ENCODE peak calls at places on chromosome 14, in ten cellular contexts. Z, E, T, M, F, L, J, U, G and S are unnamed samples. For H3K4me1, the result is how much of the 10 kb centered on the place peaks cover.

GRCh38 chr14:28656704-28657255 is 109.8 kb upstream of the FOXG1 start:
- DNase-seq in T (no peak), Z (no peak), U (no peak), L (no peak), G (no peak), M (no peak), J (no peak), E (no peak), F (no peak), S (no peak)

GRCh38 chr14:60561845-60562746 is 53.1 kb downstream of the SIX6 start:
- DNase-seq in U (peak), E (no peak), M (no peak), J (peak), L (peak), F (no peak), Z (peak), G (peak), T (peak), S (peak)

GRCh38 chr14:51398898-51399297 is 158.9 kb downstream of the TMX1 start:
- DNase-seq in M (no peak), U (peak), E (no peak), T (no peak), Z (no peak), J (peak), G (no peak), L (no peak), F (no peak), S (no peak)

GRCh38 chr14:22512106-22512814 is 76.8 kb downstream of the DAD1 start:
- DNase-seq in J (no peak), U (peak), L (no peak), Z (no peak), T (no peak), M (no peak), G (no peak), E (no peak), F (no peak), S (peak)

GRCh38 chr14:66993512-66993911 is 195.7 kb upstream of the GARIN2 start:
- DNase-seq in F (no peak), G (no peak), L (no peak), T (no peak), J (no peak), E (no peak), Z (no peak), U (no peak), M (no peak), S (no peak)

GRCh38 chr14:90487031-90487430 is 90.2 kb downstream of the CALM1 start:
- DNase-seq in E (no peak), T (no peak), Z (peak), J (no peak), F (no peak), M (no peak), G (peak), U (peak), L (no peak), S (peak)

GRCh38 chr14:28879571-28879970 is 113.0 kb downstream of the FOXG1 start:
- DNase-seq in T (no peak), M (no peak), L (no peak), G (no peak), Z (no peak), F (no peak), J (no peak), E (no peak), U (no peak), S (no peak)

GRCh38 chr14:37116933-37117844 is 55.2 kb downstream of the SLC25A21 start:
- DNase-seq in M (no peak), L (no peak), G (no peak), J (peak), T (no peak), U (peak), E (no peak), Z (no peak), F (no peak), S (peak)

GRCh38 chr14:22434030-22434429 is 155.0 kb downstream of the DAD1 start:
- DNase-seq in E (no peak), Z (no peak), J (no peak), T (no peak), U (no peak), L (peak), M (no peak), F (no peak), G (no peak), S (no peak)

GRCh38 chr14:102819790-102820330 is 42.6 kb downstream of the TRAF3 start:
- DNase-seq in T (no peak), G (no peak), L (no peak), U (no peak), E (no peak), F (no peak), M (no peak), J (peak), Z (no peak), S (no peak)

GRCh38 chr14:69138189-69138535 is 14.8 kb downstream of the DCAF5 start:
- DNase-seq in T (no peak), J (peak), Z (no peak), U (peak), E (no peak), G (no peak), F (no peak), M (no peak), L (no peak), S (no peak)

GRCh38 chr14:101221549-101222160 is 318.1 kb upstream of the RTL1 start:
- DNase-seq in T (no peak), M (no peak), Z (no peak), J (no peak), E (no peak), L (no peak), F (no peak), G (peak), U (no peak), S (no peak)

GRCh38 chr14:30648471-30648870 is 26.4 kb downstream of the SCFD1 start:
- DNase-seq in M (no peak), F (no peak), G (no peak), T (no peak), U (no peak), Z (no peak), E (no peak), J (no peak), L (no peak), S (no peak)

GRCh38 chr14:99780690-99781089 is 12.5 kb upstream of the EML1 start:
- DNase-seq in F (no peak), L (no peak), E (no peak), M (no peak), J (no peak), Z (no peak), T (no peak), U (no peak), G (no peak), S (no peak)

GRCh38 chr14:72780771-72781170 is 113.1 kb downstream of the DPF3 start:
- DNase-seq in E (no peak), M (no peak), F (no peak), G (no peak), U (no peak), L (no peak), T (no peak), J (peak), Z (no peak), S (no peak)

GRCh38 chr14:78902010-78902623 is 731.9 kb downstream of the NRXN3 start:
- DNase-seq in L (peak), M (no peak), U (peak), T (peak), E (no peak), J (peak), Z (peak), F (no peak), G (peak), S (peak)

GRCh38 chr14:30267141-30267540 is 291.8 kb upstream of the G2E3 start:
- DNase-seq in Z (no peak), J (peak), E (no peak), T (no peak), G (no peak), U (no peak), L (no peak), F (no peak), M (no peak), S (no peak)

GRCh38 chr14:23645504-23645811 is 9.3 kb downstream of the DHRS2 start:
- DNase-seq in T (no peak), J (no peak), U (no peak), G (no peak), L (no peak), E (no peak), F (no peak), M (no peak), Z (no peak), S (no peak)

GRCh38 chr14:22836301-22837058 is at the start of gene MMP14:
- DNase-seq in Z (peak), F (no peak), T (no peak), G (peak), U (peak), J (peak), E (peak), M (no peak), L (no peak), S (peak)

DNA sequence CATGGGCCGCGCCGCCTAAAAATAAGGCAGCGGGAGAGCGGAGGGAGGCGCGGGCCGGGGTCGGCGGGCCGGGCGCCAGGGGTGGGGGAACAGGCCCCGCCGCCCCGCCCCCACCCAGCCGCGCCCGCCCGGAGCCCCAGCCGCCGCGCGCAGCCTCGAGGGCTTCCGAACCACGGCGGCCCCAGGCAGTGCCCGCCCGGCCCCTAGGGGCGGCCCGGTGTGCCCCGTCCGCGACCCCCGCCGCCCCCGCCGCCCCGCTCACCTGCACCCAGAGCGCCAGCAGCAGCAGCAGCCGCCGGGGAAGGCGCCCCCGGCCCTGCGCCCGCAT is 519 bp downstream of the JAG2 start:
- DNase-seq in L (no peak), E (no peak), F (no peak), T (no peak), M (no peak), G (no peak), J (no peak), Z (no peak), U (no peak), S (no peak)
- H3K4me1 ChIP-seq in L (under half), E (under half), F (under half), T (under half), M (under half), G (under half), J (under half), Z (half or more), U (under half), S (under half)

GRCh38 chr14:64715146-64715627 is 11.0 kb downstream of the PLEKHG3 start:
- DNase-seq in E (no peak), J (no peak), U (no peak), T (no peak), F (no peak), M (peak), Z (no peak), G (no peak), L (no peak), S (no peak)
- H3K27ac ChIP-seq in E (no peak), J (no peak), U (no peak), T (no peak), F (no peak), M (peak), Z (peak), G (no peak), L (no peak), S (no peak)

GRCh38 chr14:65257405-65257804 is 155.1 kb upstream of the MAX start:
- DNase-seq in Z (no peak), U (no peak), E (no peak), M (no peak), L (no peak), F (no peak), J (no peak), T (no peak), G (no peak), S (no peak)

GRCh38 chr14:65255029-65255545 is 152.8 kb upstream of the MAX start:
- DNase-seq in J (peak), F (no peak), L (no peak), T (no peak), E (no peak), Z (peak), U (no peak), M (no peak), G (no peak), S (no peak)

GRCh38 chr14:65256714-65257113 is 154.4 kb upstream of the MAX start:
- DNase-seq in U (no peak), F (no peak), M (no peak), Z (no peak), J (no peak), T (no peak), G (no peak), L (no peak), E (no peak), S (no peak)

GRCh38 chr14:65258391-65258790 is 154.1 kb upstream of the FUT8 start:
- DNase-seq in T (no peak), M (no peak), U (peak), Z (no peak), F (no peak), G (no peak), J (peak), L (no peak), E (no peak), S (no peak)

DNA sequence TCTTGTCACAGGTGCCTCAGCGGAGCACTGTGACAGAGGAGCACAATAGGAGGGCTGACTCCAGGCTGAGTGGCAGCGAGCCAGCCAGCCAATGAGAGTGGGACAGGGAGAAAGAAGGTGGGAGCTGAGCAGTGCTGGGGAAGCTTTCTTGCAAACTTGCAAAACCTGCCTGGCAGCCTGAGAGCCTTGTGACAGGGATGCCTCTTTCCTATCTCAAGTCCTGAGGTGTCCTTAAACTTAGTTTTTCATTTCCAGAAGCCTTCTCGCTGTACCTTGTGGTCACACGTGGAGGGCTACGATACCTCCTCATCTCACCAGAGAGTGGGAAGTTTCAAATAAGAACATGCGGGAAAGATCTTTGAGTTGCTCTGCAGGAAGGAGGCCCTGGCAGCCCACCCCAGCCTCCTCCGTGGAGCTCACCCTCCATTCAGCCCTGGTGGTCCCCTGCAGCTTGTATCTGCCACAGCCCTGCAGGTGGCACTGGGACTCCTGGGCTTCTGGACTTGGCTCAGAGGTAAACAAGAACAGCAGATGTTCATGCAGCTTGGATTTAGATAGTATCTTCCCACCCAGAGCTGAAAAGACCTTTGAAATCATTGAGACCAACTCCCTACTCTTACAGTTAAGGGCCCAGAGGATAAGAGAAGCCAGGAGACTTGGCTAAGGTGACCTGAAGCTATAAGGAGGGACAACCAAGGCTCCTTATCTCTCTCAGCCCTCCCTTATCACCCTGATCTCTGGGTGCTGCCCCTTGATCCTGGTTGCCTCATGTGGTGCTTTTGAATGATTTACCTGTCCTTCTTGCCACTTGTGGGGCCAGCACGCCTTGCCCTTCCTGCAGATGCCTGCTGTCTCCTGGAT is 153.5 kb upstream of the MAX start:
- DNase-seq in M (peak), E (no peak), F (no peak), T (peak), J (no peak), L (peak), U (no peak), Z (peak), G (peak), S (no peak)
- H3K4me1 ChIP-seq in M (under half), E (under half), F (under half), T (under half), J (under half), L (under half), U (under half), Z (under half), G (under half), S (under half)

GRCh38 chr14:74648643-74649042 is 36.6 kb upstream of the LTBP2 start:
- DNase-seq in U (no peak), Z (no peak), T (no peak), M (no peak), G (no peak), L (no peak), J (no peak), E (no peak), F (no peak), S (no peak)
- H3K27ac ChIP-seq in U (no peak), Z (no peak), T (no peak), M (peak), G (no peak), L (no peak), J (no peak), E (no peak), F (no peak), S (no peak)